ENCODE peak calls at places on chromosomes 2 and 18, in ten cellular contexts. C is right cardiac atrium; Z is heart left ventricle; Y is CD8-positive, alpha-beta T cell; E is CD8-positive, alpha-beta memory T cell; F is BE2C; D is SK-N-SH; V is suprapubic skin; X is astrocyte; P is ovary. K is an unnamed sample. For H3K9me3, the result is how much of the 10 kb centered on the place peaks cover.

GRCh38 chr2:240394549-240394948 is 40.9 kb upstream of the GPC1 start:
- DNase-seq in V (no peak), Z (no peak), E (no peak), F (no peak), D (no peak), Y (no peak), P (no peak), X (no peak), C (no peak), K (no peak)

GRCh38 chr2:33015421-33016142 is 68.8 kb downstream of the LTBP1 start:
- DNase-seq in C (no peak), E (no peak), Z (peak), V (no peak), X (peak), D (no peak), Y (no peak), P (no peak), F (no peak), K (no peak)

GRCh38 chr18:50624981-50625380 is 65.1 kb downstream of the MAPK4 start:
- DNase-seq in Y (no peak), E (no peak), V (no peak), D (no peak), X (no peak), Z (no peak), F (no peak), C (no peak), P (no peak), K (no peak)

GRCh38 chr2:110099036-110099420 is 16.6 kb downstream of the MALL start:
- DNase-seq in D (no peak), F (no peak), P (no peak), E (no peak), X (no peak), Y (no peak), Z (no peak), C (no peak), V (no peak), K (no peak)

GRCh38 chr2:206084468-206084869 is 1.5 kb downstream of the INO80D start:
- DNase-seq in X (peak), F (peak), V (peak), P (peak), Z (peak), C (peak), E (no peak), Y (peak), D (peak), K (peak)

GRCh38 chr2:6556755-6557154 is 309.0 kb downstream of the CMPK2 start:
- DNase-seq in E (no peak), V (no peak), P (no peak), Y (no peak), F (no peak), D (no peak), X (peak), Z (no peak), C (no peak), K (no peak)

GRCh38 chr2:234839285-234839684 is 112.5 kb upstream of the SH3BP4 start:
- DNase-seq in Z (no peak), E (no peak), P (no peak), F (no peak), D (no peak), Y (no peak), C (no peak), V (no peak), X (peak), K (no peak)

GRCh38 chr2:32235315-32235714 is 29.4 kb downstream of the NLRC4 start:
- DNase-seq in Z (no peak), X (no peak), D (no peak), C (no peak), V (no peak), P (no peak), Y (no peak), E (no peak), F (no peak), K (no peak)

GRCh38 chr2:57497489-57498096 is 549.0 kb upstream of the VRK2 start:
- DNase-seq in V (no peak), E (no peak), P (no peak), C (peak), Z (peak), D (peak), F (peak), Y (no peak), X (peak), K (peak)

GRCh38 chr2:182862003-182862402 is 4.4 kb downstream of the FRZB start:
- DNase-seq in C (peak), V (no peak), D (no peak), Y (no peak), Z (peak), F (no peak), P (no peak), X (no peak), E (no peak), K (no peak)

GRCh38 chr2:105732955-105733607 is 11.6 kb upstream of the NCK2 start:
- DNase-seq in Z (peak), D (no peak), X (no peak), V (no peak), P (no peak), C (no peak), Y (peak), F (no peak), E (no peak), K (no peak)

GRCh38 chr2:96137611-96138129 is 632 bp downstream of the ASTL start:
- DNase-seq in E (no peak), Z (no peak), Y (no peak), V (no peak), D (no peak), C (peak), F (no peak), X (no peak), P (no peak), K (no peak)

GRCh38 chr2:4539121-4539520 is 835.7 kb downstream of the DCDC2C start:
- DNase-seq in E (no peak), V (no peak), D (no peak), Z (no peak), P (no peak), Y (no peak), C (no peak), X (no peak), F (no peak), K (no peak)

GRCh38 chr2:3316456-3317276 is 61.0 kb downstream of the EIPR1 start:
- DNase-seq in D (no peak), E (no peak), X (no peak), P (no peak), Y (no peak), C (no peak), F (no peak), Z (no peak), V (no peak), K (no peak)

GRCh38 chr18:45337477-45337876 is 277.8 kb upstream of the SLC14A2 start:
- DNase-seq in Z (no peak), P (no peak), D (no peak), F (no peak), Y (no peak), E (no peak), X (no peak), C (no peak), V (no peak), K (no peak)

GRCh38 chr2:235026649-235027557 is 75.1 kb downstream of the SH3BP4 start:
- DNase-seq in Z (peak), P (no peak), E (no peak), X (peak), D (no peak), F (peak), Y (no peak), C (peak), V (peak), K (no peak)

GRCh38 chr18:3254725-3255124 is 7.1 kb downstream of the MYL12A start:
- DNase-seq in V (no peak), E (no peak), Y (no peak), P (no peak), Z (no peak), F (no peak), C (peak), D (no peak), X (no peak), K (no peak)

GRCh38 chr18:9126337-9126736 is 10.2 kb upstream of the ANKRD12 start:
- DNase-seq in P (no peak), Y (no peak), F (no peak), C (no peak), Z (no peak), V (no peak), E (no peak), X (no peak), D (no peak), K (no peak)

GRCh38 chr2:217142649-217143266 is 282.9 kb upstream of the TNP1 start:
- DNase-seq in F (peak), Z (no peak), C (no peak), Y (no peak), V (no peak), E (no peak), P (no peak), X (no peak), D (peak), K (no peak)

GRCh38 chr2:7338961-7339360 is 421.7 kb downstream of the RNF144A start:
- DNase-seq in E (no peak), Z (no peak), P (no peak), D (no peak), C (no peak), F (no peak), V (no peak), X (no peak), Y (no peak), K (no peak)

GRCh38 chr2:226115102-226115831 is 684.4 kb downstream of the IRS1 start:
- DNase-seq in Z (no peak), F (no peak), D (no peak), Y (no peak), E (no peak), V (no peak), P (no peak), C (no peak), X (peak), K (no peak)

DNA sequence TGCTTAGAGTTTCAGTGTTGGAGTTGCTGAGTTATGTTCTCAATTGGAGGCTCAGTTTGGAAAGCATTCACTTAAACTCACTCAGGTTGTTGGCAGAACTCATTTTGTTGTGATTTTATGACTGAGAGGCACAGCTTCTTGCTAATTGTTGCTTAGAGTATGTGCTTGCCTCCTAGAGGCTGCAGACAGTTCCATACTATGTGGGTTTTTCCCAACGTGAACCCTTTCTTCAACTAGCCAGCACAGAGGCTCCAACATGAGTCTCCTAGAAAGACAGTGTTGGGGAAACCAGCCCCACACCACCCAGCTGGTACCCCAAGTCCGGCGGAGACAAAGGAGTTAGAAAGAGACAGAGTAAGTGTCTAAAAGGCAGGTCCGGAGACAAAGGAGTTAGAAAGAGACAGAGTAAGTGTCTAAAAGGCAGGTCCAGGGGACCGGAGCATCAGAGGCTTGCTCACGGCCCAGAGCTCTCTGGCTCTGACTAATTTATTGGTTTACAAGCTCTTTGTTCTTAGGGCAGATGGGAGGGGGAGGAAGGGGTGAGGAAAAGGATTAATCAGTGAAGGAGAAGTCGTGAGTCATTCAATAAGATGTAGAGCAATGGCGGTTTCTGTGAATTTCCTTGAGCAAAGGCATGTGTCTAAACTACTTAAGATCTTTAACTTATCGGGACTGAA is 999.7 kb upstream of the LRRTM1 start:
- DNase-seq in C (no peak), Y (no peak), P (no peak), E (no peak), Z (no peak), X (peak), D (no peak), V (no peak), F (no peak), K (no peak)
- H3K9me3 ChIP-seq in C (under half), Y (under half), P (under half), E (under half), Z (under half), X (under half), D (under half), V (under half), F (under half), K (under half)

GRCh38 chr2:84989422-84989821 is 18.5 kb downstream of the KCMF1 start:
- DNase-seq in X (no peak), V (no peak), E (no peak), C (no peak), D (no peak), Y (no peak), P (no peak), F (no peak), Z (no peak), K (no peak)
- H3K9me3 ChIP-seq in X (under half), V (under half), E (under half), C (under half), D (under half), Y (under half), P (under half), F (under half), Z (under half), K (under half)

GRCh38 chr18:78903436-78904178 is 76.0 kb upstream of the SALL3 start:
- DNase-seq in Z (no peak), X (no peak), D (no peak), E (no peak), V (no peak), Y (no peak), F (no peak), P (no peak), C (no peak), K (no peak)

GRCh38 chr18:78904179-78904531 is 75.5 kb upstream of the SALL3 start:
- DNase-seq in X (no peak), V (no peak), P (no peak), Y (peak), E (no peak), D (no peak), Z (no peak), F (no peak), C (no peak), K (no peak)

GRCh38 chr18:78901923-78902794 is 77.5 kb upstream of the SALL3 start:
- DNase-seq in F (no peak), X (no peak), P (no peak), Z (no peak), Y (peak), V (no peak), E (no peak), D (no peak), C (no peak), K (no peak)

GRCh38 chr18:78900938-78901909 is 78.4 kb upstream of the SALL3 start:
- DNase-seq in E (no peak), X (no peak), V (no peak), P (no peak), D (no peak), C (no peak), F (no peak), Y (no peak), Z (no peak), K (no peak)

DNA sequence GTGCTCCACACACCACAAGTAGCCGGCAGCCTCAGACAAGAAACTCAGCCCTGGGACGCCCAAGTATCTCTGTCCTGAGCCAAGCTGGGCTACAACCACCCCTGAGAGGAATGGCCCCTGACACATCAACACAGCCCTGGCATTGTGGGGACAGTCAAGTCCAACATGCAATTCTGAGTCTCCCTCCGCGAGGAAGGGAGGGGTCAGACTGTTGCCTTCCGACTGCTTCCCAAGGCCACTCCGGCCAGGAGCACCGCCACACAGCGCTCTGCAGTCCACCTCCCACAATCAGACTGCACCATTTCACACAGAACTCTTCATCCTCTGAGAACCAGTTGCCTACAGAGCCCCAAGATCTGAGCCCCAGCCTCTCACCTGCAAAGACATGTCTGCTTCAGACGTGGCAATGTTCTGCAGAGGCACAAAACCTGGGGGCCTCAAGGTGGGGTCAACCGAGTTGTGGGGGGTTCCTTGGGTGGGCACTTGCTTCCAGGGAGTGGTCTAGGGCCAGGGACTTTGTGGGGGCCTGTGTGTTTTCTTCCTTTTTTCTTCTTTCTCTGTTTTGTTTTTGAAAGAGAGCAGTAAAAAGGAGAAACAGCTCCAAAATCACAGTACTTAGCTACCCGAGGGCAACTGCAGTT is 76.7 kb upstream of the SALL3 start:
- DNase-seq in C (no peak), F (no peak), Y (peak), X (no peak), V (no peak), E (no peak), Z (no peak), D (no peak), P (no peak), K (no peak)
- H3K9me3 ChIP-seq in C (under half), F (under half), Y (under half), X (under half), V (under half), E (under half), Z (under half), D (under half), P (under half), K (under half)

GRCh38 chr2:160354677-160355076 is 138.9 kb downstream of the RBMS1 start:
- DNase-seq in E (no peak), C (no peak), F (no peak), X (no peak), Z (no peak), D (no peak), Y (no peak), V (no peak), P (no peak), K (no peak)

GRCh38 chr2:160351978-160352377 is 141.6 kb downstream of the RBMS1 start:
- DNase-seq in P (no peak), E (no peak), Y (no peak), C (no peak), X (peak), V (no peak), Z (no peak), F (no peak), D (no peak), K (no peak)

GRCh38 chr2:160353813-160354212 is 139.8 kb downstream of the RBMS1 start:
- DNase-seq in F (no peak), X (no peak), D (no peak), P (no peak), C (no peak), Z (no peak), V (no peak), E (no peak), Y (no peak), K (no peak)

GRCh38 chr2:160352492-160352891 is 141.1 kb downstream of the RBMS1 start:
- DNase-seq in Y (no peak), P (no peak), X (peak), D (no peak), E (no peak), V (no peak), Z (no peak), F (no peak), C (no peak), K (no peak)

DNA sequence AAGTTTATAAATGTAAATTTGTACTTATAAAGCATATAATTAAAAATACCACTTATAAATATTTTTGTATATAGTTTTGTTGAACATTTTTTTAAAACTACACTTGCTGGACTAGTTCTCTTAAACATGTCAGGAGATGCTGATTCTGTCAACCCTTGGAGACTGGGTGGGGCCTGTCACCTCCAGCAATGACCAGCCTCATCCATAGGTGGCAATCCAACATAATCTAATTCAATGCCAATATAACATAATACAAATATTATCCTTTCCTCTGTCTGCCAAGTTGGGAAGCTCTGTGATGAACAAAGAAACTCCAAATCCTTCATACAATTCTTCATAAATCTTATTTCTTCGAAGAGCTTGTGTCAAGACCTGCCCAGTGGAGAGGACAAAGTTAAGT is 140.4 kb downstream of the RBMS1 start:
- DNase-seq in V (no peak), P (no peak), Y (no peak), Z (no peak), C (no peak), X (no peak), F (no peak), E (peak), D (no peak), K (no peak)
- H3K9me3 ChIP-seq in V (under half), P (under half), Y (under half), Z (under half), C (under half), X (under half), F (under half), E (under half), D (under half), K (under half)